ENCODE peak calls at places on chromosomes 4 and X, in four cellular contexts. N, M, S and X are unnamed samples.

GRCh38 chrX:70089575-70090297 is 27.5 kb downstream of the OTUD6A start:
- DNase-seq in M (no peak), N (no peak), S (no peak), X (no peak)

GRCh38 chr4:81712714-81713113 is 241.0 kb upstream of the RASGEF1B start:
- DNase-seq in M (no peak), S (no peak), N (no peak), X (no peak)

GRCh38 chr4:31458813-31459212 is 738.6 kb downstream of the PCDH7 start:
- DNase-seq in N (no peak), M (peak; percentile 8), S (no peak), X (no peak)

GRCh38 chr4:176383273-176384077 is 63.7 kb downstream of the SPCS3 start:
- DNase-seq in S (no peak), N (no peak), M (peak; percentile 32), X (peak; percentile 63)

GRCh38 chr4:184190711-184191110 is 27.0 kb downstream of the ENPP6 start:
- DNase-seq in N (no peak), S (no peak), M (no peak), X (no peak)

GRCh38 chr4:86664959-86665358 is 70.8 kb downstream of the PTPN13 start:
- DNase-seq in N (no peak), S (no peak), M (peak; percentile 91), X (no peak)

GRCh38 chr4:40648742-40649281 is 19.1 kb upstream of the RBM47 start:
- DNase-seq in M (no peak), N (no peak), S (no peak), X (no peak)

GRCh38 chr4:169359961-169360360 is 89.2 kb upstream of the SH3RF1 start:
- DNase-seq in S (no peak), N (no peak), M (no peak), X (no peak)

GRCh38 chr4:26015133-26015651 is 101.2 kb downstream of the SMIM20 start:
- DNase-seq in S (no peak), M (peak; percentile 88), N (no peak), X (no peak)

GRCh38 chrX:104370089-104370488 is 115.4 kb upstream of the ESX1 start:
- DNase-seq in N (no peak), M (peak; percentile 37), S (no peak), X (peak; percentile 8)

GRCh38 chr4:111934294-111934693 is 211.0 kb upstream of the FAM241A start:
- DNase-seq in M (no peak), N (no peak), S (no peak), X (no peak)